ENCODE peak calls at places on chromosomes 4 and X, in eight cellular contexts. V, X, J, A, S, K, Z and Y are unnamed samples.

GRCh38 chrX:103734125-103734760 is 23.5 kb downstream of the TMEM31 start:
- DNase-seq in V (no peak), X (no peak), J (no peak), A (no peak), S (no peak), K (no peak), Z (no peak), Y (no peak)

GRCh38 chr4:47531241-47531953 is 46.3 kb downstream of the ATP10D start:
- DNase-seq in V (no peak), X (peak; percentile 18), J (peak; percentile 71), A (no peak), S (no peak), K (peak; percentile 29), Z (peak; percentile 98), Y (peak; percentile 4)

GRCh38 chr4:7630559-7631287 is 196.0 kb upstream of the PSAPL1 start:
- DNase-seq in V (no peak), X (no peak), J (peak; percentile 89), A (no peak), S (no peak), K (no peak), Z (no peak), Y (no peak)

GRCh38 chr4:112951362-112951962 is 98.0 kb upstream of the ANK2 start:
- DNase-seq in V (no peak), X (no peak), J (no peak), A (no peak), S (peak; percentile 7), K (no peak), Z (peak; percentile 55), Y (no peak)

GRCh38 chrX:134670241-134670811 is 12.1 kb upstream of the PLAC1 start:
- DNase-seq in V (no peak), X (no peak), J (peak; percentile 74), A (no peak), S (no peak), K (peak; percentile 48), Z (no peak), Y (no peak)

GRCh38 chr4:57303012-57303751 is 193.0 kb upstream of the IGFBP7 start:
- DNase-seq in V (no peak), X (no peak), J (peak; percentile 20), A (no peak), S (peak; percentile 23), K (no peak), Z (peak; percentile 25), Y (no peak)

GRCh38 chrX:44698328-44698727 is 145.5 kb upstream of the DUSP21 start:
- DNase-seq in V (no peak), X (no peak), J (no peak), A (no peak), S (no peak), K (peak; percentile 78), Z (no peak), Y (no peak)

GRCh38 chr4:15778742-15779231 is 659 bp downstream of the CD38 start:
- DNase-seq in V (no peak), X (peak; percentile 47), J (peak; percentile 5), A (no peak), S (peak; percentile 28), K (no peak), Z (peak; percentile 68), Y (peak; percentile 35)

GRCh38 chr4:54274786-54275503 is 45.9 kb downstream of the PDGFRA start:
- DNase-seq in V (no peak), X (no peak), J (no peak), A (no peak), S (no peak), K (no peak), Z (no peak), Y (no peak)

GRCh38 chr4:1247811-1248261 is 1.1 kb downstream of the CTBP1 start:
- DNase-seq in V (no peak), X (no peak), J (no peak), A (peak; percentile 74), S (peak; percentile 62), K (no peak), Z (no peak), Y (peak; percentile 50)

GRCh38 chr4:104989363-104989762 is 157.3 kb upstream of the TET2 start:
- DNase-seq in V (peak; percentile 20), X (no peak), J (peak; percentile 41), A (no peak), S (no peak), K (no peak), Z (no peak), Y (no peak)

GRCh38 chr4:171648926-171649325 is 164.3 kb upstream of the GALNTL6 start:
- DNase-seq in V (no peak), X (no peak), J (no peak), A (no peak), S (no peak), K (no peak), Z (no peak), Y (no peak)

GRCh38 chrX:143081231-143081630 is 55.5 kb downstream of the SPANXN4 start:
- DNase-seq in V (no peak), X (no peak), J (no peak), A (no peak), S (no peak), K (no peak), Z (no peak), Y (no peak)

GRCh38 chr4:109494538-109494937 is 60.9 kb downstream of the SEC24B start:
- DNase-seq in V (no peak), X (no peak), J (no peak), A (no peak), S (peak; percentile 3), K (no peak), Z (no peak), Y (no peak)

GRCh38 chrX:135437867-135438733 is 16.4 kb downstream of the SMIM10L2A start:
- DNase-seq in V (peak; percentile 42), X (no peak), J (no peak), A (no peak), S (no peak), K (no peak), Z (no peak), Y (no peak)

GRCh38 chr4:11134705-11135104 is 294.0 kb downstream of the HS3ST1 start:
- DNase-seq in V (no peak), X (no peak), J (no peak), A (no peak), S (no peak), K (no peak), Z (no peak), Y (no peak)

GRCh38 chrX:129654652-129655546 is at the start of gene APLN:
- DNase-seq in V (no peak), X (no peak), J (no peak), A (no peak), S (peak; percentile 57), K (peak; percentile 27), Z (no peak), Y (no peak)

GRCh38 chrX:134006484-134007161 is 21.2 kb upstream of the GPC3 start:
- DNase-seq in V (peak; percentile 46), X (no peak), J (no peak), A (no peak), S (no peak), K (no peak), Z (no peak), Y (no peak)

GRCh38 chr4:89660851-89661250 is 176.1 kb downstream of the SNCA start:
- DNase-seq in V (no peak), X (no peak), J (no peak), A (no peak), S (no peak), K (no peak), Z (no peak), Y (no peak)

GRCh38 chr4:126364290-126364978 is 1049.7 kb downstream of the FAT4 start:
- DNase-seq in V (no peak), X (no peak), J (no peak), A (no peak), S (no peak), K (no peak), Z (no peak), Y (no peak)

GRCh38 chrX:101219840-101220191 is 230 bp downstream of the DRP2 start:
- DNase-seq in V (no peak), X (peak; percentile 0), J (no peak), A (no peak), S (peak; percentile 22), K (no peak), Z (no peak), Y (no peak)

GRCh38 chrX:139725720-139726119 is 17.8 kb upstream of the MCF2 start:
- DNase-seq in V (no peak), X (no peak), J (no peak), A (no peak), S (no peak), K (no peak), Z (no peak), Y (no peak)

GRCh38 chr4:184849184-184849583 is 23.4 kb upstream of the ACSL1 start:
- DNase-seq in V (no peak), X (no peak), J (no peak), A (no peak), S (no peak), K (no peak), Z (no peak), Y (no peak)

GRCh38 chrX:22073928-22074327 is 41.8 kb downstream of the PHEX start:
- DNase-seq in V (no peak), X (no peak), J (no peak), A (no peak), S (no peak), K (no peak), Z (no peak), Y (no peak)

GRCh38 chr4:101790521-101791188 is at the start of gene BANK1:
- DNase-seq in V (peak; percentile 66), X (peak; percentile 46), J (no peak), A (no peak), S (peak; percentile 73), K (peak; percentile 62), Z (peak; percentile 66), Y (peak; percentile 19)

GRCh38 chrX:20254712-20255299 is 11.9 kb downstream of the RPS6KA3 start:
- DNase-seq in V (no peak), X (no peak), J (peak; percentile 43), A (no peak), S (no peak), K (no peak), Z (no peak), Y (no peak)

GRCh38 chrX:16114640-16115039 is 8.7 kb upstream of the GRPR start:
- DNase-seq in V (no peak), X (no peak), J (peak; percentile 63), A (no peak), S (no peak), K (no peak), Z (no peak), Y (no peak)

GRCh38 chrX:136584545-136584944 is 52.5 kb downstream of the VGLL1 start:
- DNase-seq in V (no peak), X (no peak), J (no peak), A (no peak), S (no peak), K (no peak), Z (no peak), Y (no peak)